ENCODE peak calls at places on chromosomes 12 and 14, in eight cellular contexts. F, N, G, V, L, Q, E and P are unnamed samples.

GRCh38 chr14:68785817-68786490 is 6.9 kb downstream of the ZFP36L1 start:
- DNase-seq in G (no peak), V (no peak), N (no peak), F (peak; percentile 24), E (no peak), L (no peak), Q (peak; percentile 68), P (no peak)

GRCh38 chr14:60981626-60982455 is 796 bp downstream of the SLC38A6 start:
- DNase-seq in Q (peak; percentile 92), N (no peak), L (no peak), V (no peak), E (peak; percentile 94), F (peak; percentile 19), G (peak; percentile 74), P (no peak)

GRCh38 chr12:53618340-53618739 is 7.8 kb downstream of the ATF7 start:
- DNase-seq in L (no peak), G (no peak), Q (no peak), N (no peak), F (no peak), V (no peak), E (no peak), P (no peak)

GRCh38 chr14:43022094-43022800 is 1415.6 kb downstream of the LRFN5 start:
- DNase-seq in L (no peak), V (no peak), G (no peak), F (no peak), E (no peak), Q (no peak), N (no peak), P (no peak)

GRCh38 chr14:94583557-94583956 is 2.3 kb downstream of the SERPINA5 start:
- DNase-seq in G (no peak), L (no peak), Q (no peak), E (no peak), V (no peak), F (no peak), N (no peak), P (no peak)

GRCh38 chr14:77838756-77839565 is 39.1 kb downstream of the ADCK1 start:
- DNase-seq in G (no peak), F (peak; percentile 19), N (no peak), E (no peak), Q (no peak), V (no peak), L (no peak), P (no peak)

GRCh38 chr12:50647479-50647878 is 116.4 kb upstream of the ATF1 start:
- DNase-seq in G (no peak), Q (peak; percentile 21), N (no peak), E (peak; percentile 37), F (no peak), L (no peak), V (no peak), P (no peak)

GRCh38 chr14:21171128-21171527 is 15.3 kb upstream of the OR5AU1 start:
- DNase-seq in N (no peak), E (no peak), F (no peak), L (no peak), G (no peak), Q (peak; percentile 26), V (no peak), P (no peak)

GRCh38 chr12:9509464-9510166 is 98.1 kb downstream of the KLRB1 start:
- DNase-seq in L (no peak), F (no peak), G (peak; percentile 8), N (no peak), V (no peak), Q (peak; percentile 45), E (peak; percentile 73), P (no peak)

GRCh38 chr12:71426648-71427047 is 12.9 kb upstream of the LGR5 start:
- DNase-seq in F (no peak), G (no peak), L (no peak), V (no peak), Q (peak; percentile 38), E (peak; percentile 11), N (no peak), P (no peak)

GRCh38 chr12:55017421-55017820 is 2.4 kb upstream of the NEUROD4 start:
- DNase-seq in L (no peak), N (no peak), E (no peak), F (peak; percentile 26), Q (no peak), G (no peak), V (no peak), P (no peak)

GRCh38 chr14:101349108-101349507 is 212.2 kb upstream of the DIO3 start:
- DNase-seq in F (no peak), E (no peak), N (peak; percentile 18), L (no peak), Q (no peak), V (no peak), G (no peak), P (no peak)

DNA sequence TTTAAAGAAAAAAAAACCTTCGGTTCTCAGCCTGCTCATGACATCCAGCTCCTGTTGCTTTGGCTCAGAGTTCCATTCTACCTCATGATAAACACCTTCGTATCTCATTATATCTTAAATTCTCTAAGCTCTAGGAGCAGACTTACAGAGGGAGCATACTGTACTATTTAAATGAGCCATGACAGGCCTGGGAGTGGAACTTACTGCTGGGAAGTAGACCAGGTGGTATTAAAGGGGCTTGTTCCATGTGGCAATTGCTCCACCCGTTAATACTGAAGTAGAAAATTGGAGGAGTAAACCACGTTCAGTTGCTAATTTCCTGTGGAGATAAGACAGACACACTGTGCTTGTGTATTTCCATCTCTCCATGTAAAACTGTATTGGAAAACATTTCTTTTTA is 288.3 kb downstream of the FBXL14 start:
- DNase-seq in F (no peak), E (no peak), V (no peak), N (no peak), L (no peak), Q (peak; percentile 64), G (no peak), P (no peak)
- H3K27ac ChIP-seq in F (no peak overlapping the region), E (no peak overlapping the region), V (no peak overlapping the region), N (peak overlapping the region; percentile 20), L (no peak overlapping the region), Q (peak overlapping the region; percentile 25), G (no peak overlapping the region), P (no peak overlapping the region)

DNA sequence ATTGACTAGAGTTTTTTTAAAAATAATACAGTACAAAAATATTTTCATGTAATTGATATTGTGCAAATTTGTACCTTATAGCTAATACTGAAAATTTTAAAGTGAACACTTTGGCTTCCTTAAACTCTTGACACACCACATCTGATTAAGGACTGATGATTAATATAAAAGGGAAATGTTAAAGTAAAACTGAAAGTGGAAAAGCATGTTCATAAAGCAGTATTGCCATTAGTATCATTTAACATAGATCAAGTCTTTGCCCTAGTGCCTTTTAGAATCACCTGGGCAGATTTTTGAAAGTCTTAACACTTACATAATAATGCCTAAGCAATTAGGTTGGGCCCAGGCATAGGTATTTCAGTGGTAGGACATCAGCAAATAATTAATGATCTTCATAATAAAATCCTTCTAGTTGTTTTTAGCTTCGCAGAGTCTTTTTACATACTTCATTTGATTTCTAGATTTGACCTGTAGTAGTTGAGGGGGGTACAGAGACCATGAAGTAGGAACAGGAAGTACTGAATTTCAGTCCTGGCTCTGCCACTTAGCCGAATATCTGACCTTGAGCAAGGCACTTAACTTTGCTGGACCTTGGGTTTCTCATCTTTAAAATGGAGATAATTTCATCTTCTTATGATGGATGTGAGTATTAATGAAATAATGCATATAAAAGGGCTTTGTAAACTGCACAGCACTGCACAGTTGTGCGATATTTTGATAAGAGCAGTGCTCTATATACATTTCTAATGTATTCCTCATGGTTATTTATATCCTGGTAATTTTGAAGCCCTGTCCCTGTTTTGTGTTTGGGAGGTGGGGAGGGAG is 43.7 kb downstream of the MARK3 start:
- DNase-seq in G (no peak), V (no peak), Q (no peak), L (no peak), E (no peak), F (peak; percentile 38), N (no peak), P (no peak)
- H3K27ac ChIP-seq in G (no peak overlapping the region), V (no peak overlapping the region), Q (no peak overlapping the region), L (no peak overlapping the region), E (no peak overlapping the region), F (no peak overlapping the region), N (peak overlapping the region; percentile 14), P (no peak overlapping the region)

GRCh38 chr14:23131482-23131881 is 12.4 kb upstream of the CEBPE start:
- DNase-seq in V (no peak), N (no peak), G (no peak), Q (no peak), L (no peak), E (no peak), F (no peak), P (no peak)

GRCh38 chr14:23128969-23129758 is 10.1 kb upstream of the CEBPE start:
- DNase-seq in E (no peak), N (no peak), Q (no peak), L (no peak), F (no peak), V (no peak), G (no peak), P (no peak)

GRCh38 chr14:23132970-23133369 is 13.9 kb upstream of the CEBPE start:
- DNase-seq in F (no peak), G (no peak), E (no peak), V (no peak), N (no peak), L (no peak), Q (no peak), P (no peak)

GRCh38 chr14:23129759-23130316 is 10.8 kb upstream of the CEBPE start:
- DNase-seq in Q (no peak), L (no peak), N (no peak), G (no peak), E (no peak), V (no peak), F (no peak), P (no peak)

DNA sequence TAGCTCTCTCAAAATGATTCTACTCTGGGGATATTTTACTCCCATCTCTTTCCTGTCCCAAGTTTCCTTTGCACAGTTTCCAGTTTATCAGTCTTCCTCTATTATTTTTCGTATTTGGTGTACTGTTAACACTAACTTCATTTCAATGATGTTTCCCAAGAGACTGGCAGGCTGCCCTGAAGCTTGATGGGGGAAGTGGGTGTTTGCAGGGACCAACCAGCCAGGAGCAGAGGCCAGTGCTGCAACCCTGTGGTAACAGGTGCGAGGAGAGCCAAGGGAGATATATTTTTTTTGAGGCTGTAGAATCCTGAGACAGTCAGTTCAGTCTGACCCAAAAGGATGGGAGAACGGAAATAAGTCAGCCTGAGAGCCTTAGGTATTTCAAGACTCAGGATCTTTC is 11.8 kb upstream of the CEBPE start:
- DNase-seq in G (no peak), L (no peak), N (no peak), V (no peak), Q (peak; percentile 65), E (no peak), F (no peak), P (peak; percentile 62)
- H3K27ac ChIP-seq in G (no peak overlapping the region), L (no peak overlapping the region), N (no peak overlapping the region), V (no peak overlapping the region), Q (no peak overlapping the region), E (no peak overlapping the region), F (no peak overlapping the region), P (no peak overlapping the region)

DNA sequence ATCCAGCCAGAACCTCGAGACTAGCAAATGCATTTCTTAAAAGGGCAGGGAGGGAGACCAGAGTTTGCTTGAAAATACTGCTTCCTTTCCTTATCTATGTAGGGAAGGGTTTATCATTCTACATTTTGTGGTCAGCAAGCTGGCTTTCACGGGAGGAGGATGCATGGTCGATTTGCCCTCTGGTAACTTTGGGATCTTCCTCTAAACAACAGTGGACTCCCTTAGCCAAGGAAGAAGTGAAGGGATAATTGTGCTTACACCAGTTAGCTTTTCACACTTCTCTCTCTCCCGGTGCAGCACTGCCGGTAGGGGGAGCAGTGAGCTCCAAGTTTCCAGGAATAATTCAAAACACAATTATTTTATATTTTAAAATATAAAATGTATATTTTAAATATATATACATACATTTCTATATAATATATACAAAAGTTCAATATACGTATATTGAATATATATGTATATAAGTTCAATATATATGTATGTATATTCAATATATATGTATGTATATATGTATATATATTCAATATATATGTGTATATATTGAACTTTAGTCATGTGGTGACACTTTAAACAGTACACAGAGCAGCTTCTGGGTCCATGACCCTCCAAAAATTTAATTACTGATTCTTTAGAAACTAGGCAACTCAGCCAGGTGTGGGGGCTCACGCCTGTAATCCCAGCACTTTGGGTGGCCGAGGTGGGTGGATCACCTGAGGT is 4.5 kb upstream of the ACACB start:
- DNase-seq in G (peak; percentile 52), Q (peak; percentile 73), E (peak; percentile 49), V (no peak), N (no peak), L (peak; percentile 78), F (peak; percentile 65), P (peak; percentile 59)
- H3K27ac ChIP-seq in G (peak overlapping the region; percentile 69), Q (peak overlapping the region; percentile 84), E (no peak overlapping the region), V (no peak overlapping the region), N (peak overlapping the region; percentile 98), L (peak overlapping the region; percentile 87), F (peak overlapping the region; percentile 22), P (peak overlapping the region; percentile 91)